ENCODE peak calls at places on chromosomes 6 and 20, in five cellular contexts. One of them, this sample, is unnamed. For H3K27me3, the result is how much of the 10 kb centered on the place peaks cover.

GRCh38 chr6:127289934-127290333 is 23.3 kb downstream of the RNF146 start:
- DNase-seq in mammary epithelial cell: no peak
- DNase-seq in CD8-positive, alpha-beta T cell: no peak
- DNase-seq in endothelial cell of umbilical vein: no peak
- DNase-seq in uterus: no peak
- DNase-seq in this sample: no peak

GRCh38 chr6:162785632-162786242 is 58.0 kb downstream of the PACRG start:
- DNase-seq in CD8-positive, alpha-beta T cell: no peak
- DNase-seq in uterus: no peak
- DNase-seq in endothelial cell of umbilical vein: no peak
- DNase-seq in mammary epithelial cell: no peak
- DNase-seq in this sample: no peak

GRCh38 chr20:53903652-53903987 is 166.8 kb downstream of the BCAS1 start:
- DNase-seq in endothelial cell of umbilical vein: no peak
- DNase-seq in mammary epithelial cell: peak
- DNase-seq in CD8-positive, alpha-beta T cell: no peak
- DNase-seq in uterus: no peak
- DNase-seq in this sample: no peak

GRCh38 chr20:62161347-62161746 is 17.8 kb downstream of the SS18L1 start:
- DNase-seq in uterus: no peak
- DNase-seq in CD8-positive, alpha-beta T cell: no peak
- DNase-seq in mammary epithelial cell: peak
- DNase-seq in endothelial cell of umbilical vein: no peak
- DNase-seq in this sample: no peak

GRCh38 chr20:23225407-23226060 is 125.1 kb upstream of the NXT1 start:
- DNase-seq in mammary epithelial cell: peak
- DNase-seq in uterus: no peak
- DNase-seq in CD8-positive, alpha-beta T cell: no peak
- DNase-seq in endothelial cell of umbilical vein: no peak
- DNase-seq in this sample: no peak

GRCh38 chr6:3453410-3453809 is 3.4 kb downstream of the SLC22A23 start:
- DNase-seq in mammary epithelial cell: no peak
- DNase-seq in endothelial cell of umbilical vein: no peak
- DNase-seq in uterus: no peak
- DNase-seq in CD8-positive, alpha-beta T cell: no peak
- DNase-seq in this sample: no peak

GRCh38 chr20:17859616-17860232 is 108.9 kb downstream of the SNX5 start:
- DNase-seq in CD8-positive, alpha-beta T cell: peak
- DNase-seq in mammary epithelial cell: no peak
- DNase-seq in endothelial cell of umbilical vein: no peak
- DNase-seq in uterus: no peak
- DNase-seq in this sample: no peak

GRCh38 chr20:16125810-16126209 is 447.4 kb downstream of the KIF16B start:
- DNase-seq in endothelial cell of umbilical vein: no peak
- DNase-seq in CD8-positive, alpha-beta T cell: no peak
- DNase-seq in uterus: no peak
- DNase-seq in mammary epithelial cell: peak
- DNase-seq in this sample: no peak

GRCh38 chr20:34675993-34676641 is 775 bp downstream of the PIGU start:
- DNase-seq in CD8-positive, alpha-beta T cell: no peak
- DNase-seq in endothelial cell of umbilical vein: no peak
- DNase-seq in uterus: no peak
- DNase-seq in mammary epithelial cell: no peak
- DNase-seq in this sample: no peak

GRCh38 chr6:20217900-20218299 is 5.6 kb upstream of the MBOAT1 start:
- DNase-seq in endothelial cell of umbilical vein: no peak
- DNase-seq in CD8-positive, alpha-beta T cell: no peak
- DNase-seq in uterus: no peak
- DNase-seq in mammary epithelial cell: no peak
- DNase-seq in this sample: no peak

GRCh38 chr20:709421-709820 is 33.8 kb upstream of the SCRT2 start:
- DNase-seq in uterus: no peak
- DNase-seq in CD8-positive, alpha-beta T cell: no peak
- DNase-seq in endothelial cell of umbilical vein: no peak
- DNase-seq in mammary epithelial cell: peak
- DNase-seq in this sample: no peak

GRCh38 chr20:48482790-48483189 is 345.0 kb downstream of the PREX1 start:
- DNase-seq in mammary epithelial cell: no peak
- DNase-seq in CD8-positive, alpha-beta T cell: no peak
- DNase-seq in endothelial cell of umbilical vein: no peak
- DNase-seq in uterus: no peak
- DNase-seq in this sample: no peak
- H3K27me3 ChIP-seq in mammary epithelial cell: under half
- H3K27me3 ChIP-seq in CD8-positive, alpha-beta T cell: under half
- H3K27me3 ChIP-seq in endothelial cell of umbilical vein: under half
- H3K27me3 ChIP-seq in uterus: under half
- H3K27me3 ChIP-seq in this sample: under half

GRCh38 chr6:7146079-7146828 is 38.5 kb downstream of the RREB1 start:
- DNase-seq in endothelial cell of umbilical vein: peak
- DNase-seq in CD8-positive, alpha-beta T cell: no peak
- DNase-seq in mammary epithelial cell: peak
- DNase-seq in uterus: peak
- DNase-seq in this sample: no peak
- H3K27ac ChIP-seq in endothelial cell of umbilical vein: no peak
- H3K27ac ChIP-seq in CD8-positive, alpha-beta T cell: no peak
- H3K27ac ChIP-seq in mammary epithelial cell: peak
- H3K27ac ChIP-seq in uterus: peak
- H3K27ac ChIP-seq in this sample: no peak

DNA sequence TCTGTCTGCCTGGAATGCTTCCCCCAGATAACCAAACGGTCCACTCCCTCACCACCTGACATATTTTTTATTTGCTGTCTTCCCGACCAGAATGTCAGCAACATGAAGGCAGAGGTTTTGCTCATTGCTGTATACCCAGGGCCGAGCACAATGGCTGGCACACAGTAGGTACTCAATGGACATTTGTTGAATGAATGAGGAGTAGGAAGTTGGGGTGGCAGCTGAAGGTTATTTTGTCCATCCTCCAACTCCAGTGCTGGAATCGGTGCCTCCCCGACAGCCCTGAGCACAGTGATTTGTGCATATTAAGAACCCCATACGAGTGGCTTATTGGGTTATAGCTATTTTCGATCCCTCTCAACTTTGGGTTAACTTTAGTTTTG is 10.3 kb downstream of the DUSP15 start:
- DNase-seq in uterus: no peak
- DNase-seq in CD8-positive, alpha-beta T cell: no peak
- DNase-seq in mammary epithelial cell: no peak
- DNase-seq in endothelial cell of umbilical vein: no peak
- DNase-seq in this sample: no peak
- H3K27me3 ChIP-seq in uterus: under half
- H3K27me3 ChIP-seq in CD8-positive, alpha-beta T cell: under half
- H3K27me3 ChIP-seq in mammary epithelial cell: under half
- H3K27me3 ChIP-seq in endothelial cell of umbilical vein: under half
- H3K27me3 ChIP-seq in this sample: under half

GRCh38 chr6:148682990-148683389 is 63.8 kb upstream of the UST start:
- DNase-seq in CD8-positive, alpha-beta T cell: no peak
- DNase-seq in mammary epithelial cell: no peak
- DNase-seq in uterus: no peak
- DNase-seq in endothelial cell of umbilical vein: no peak
- DNase-seq in this sample: no peak
- H3K27ac ChIP-seq in CD8-positive, alpha-beta T cell: no peak
- H3K27ac ChIP-seq in mammary epithelial cell: no peak
- H3K27ac ChIP-seq in uterus: no peak
- H3K27ac ChIP-seq in endothelial cell of umbilical vein: no peak
- H3K27ac ChIP-seq in this sample: no peak

DNA sequence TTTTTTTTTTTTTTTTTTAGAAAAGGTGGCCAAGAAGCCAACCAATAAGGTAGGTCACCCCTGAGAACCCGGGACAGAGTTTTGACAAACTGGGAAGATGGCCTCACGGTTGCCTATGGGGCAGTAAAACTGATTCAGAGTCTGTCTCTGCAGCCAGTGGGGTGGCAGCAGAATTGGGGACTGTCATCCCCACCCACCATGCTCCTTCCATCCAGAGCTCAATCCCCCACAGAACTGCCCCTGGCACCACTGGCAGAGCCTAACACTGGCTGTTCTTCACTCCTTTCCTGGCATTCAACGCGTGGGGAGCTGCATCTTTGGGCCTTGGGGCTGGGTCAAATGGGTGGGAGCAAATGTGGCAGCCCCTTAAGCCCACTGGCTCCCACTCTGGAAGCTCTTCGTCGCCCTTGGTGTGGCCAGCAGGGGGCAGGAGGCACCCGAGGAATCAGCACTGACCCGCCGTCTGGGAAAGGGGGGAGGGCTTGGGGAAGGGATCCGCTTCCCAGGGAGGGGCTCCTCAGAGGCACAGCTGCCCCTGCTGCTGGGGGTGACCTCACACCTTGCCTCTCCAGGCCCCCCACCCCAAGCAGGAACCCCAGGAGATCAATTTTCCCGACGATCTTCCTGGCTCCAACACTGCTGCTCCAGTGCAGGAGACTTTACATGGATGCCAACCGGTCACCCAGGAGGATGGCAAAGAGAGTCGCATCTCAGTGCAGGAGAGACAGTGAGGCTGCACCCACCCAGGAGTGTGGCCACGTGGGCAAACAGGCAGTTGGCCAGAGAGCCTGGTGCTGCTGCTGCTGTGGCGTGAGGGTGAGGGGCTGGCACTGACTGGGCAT is 10.4 kb downstream of the CD40 start:
- DNase-seq in CD8-positive, alpha-beta T cell: no peak
- DNase-seq in uterus: no peak
- DNase-seq in mammary epithelial cell: no peak
- DNase-seq in endothelial cell of umbilical vein: peak
- DNase-seq in this sample: no peak
- H3K27me3 ChIP-seq in CD8-positive, alpha-beta T cell: under half
- H3K27me3 ChIP-seq in uterus: under half
- H3K27me3 ChIP-seq in mammary epithelial cell: under half
- H3K27me3 ChIP-seq in endothelial cell of umbilical vein: under half
- H3K27me3 ChIP-seq in this sample: under half

GRCh38 chr20:32018269-32019155 is 8.3 kb downstream of the CCM2L start:
- DNase-seq in mammary epithelial cell: peak
- DNase-seq in endothelial cell of umbilical vein: peak
- DNase-seq in uterus: peak
- DNase-seq in CD8-positive, alpha-beta T cell: peak
- DNase-seq in this sample: peak
- H3K27ac ChIP-seq in mammary epithelial cell: no peak
- H3K27ac ChIP-seq in endothelial cell of umbilical vein: no peak
- H3K27ac ChIP-seq in uterus: no peak
- H3K27ac ChIP-seq in CD8-positive, alpha-beta T cell: no peak
- H3K27ac ChIP-seq in this sample: no peak

GRCh38 chr6:138142806-138143205 is 18.9 kb upstream of the ARFGEF3 start:
- DNase-seq in CD8-positive, alpha-beta T cell: no peak
- DNase-seq in mammary epithelial cell: no peak
- DNase-seq in endothelial cell of umbilical vein: no peak
- DNase-seq in uterus: no peak
- DNase-seq in this sample: no peak
- H3K27me3 ChIP-seq in CD8-positive, alpha-beta T cell: under half
- H3K27me3 ChIP-seq in mammary epithelial cell: under half
- H3K27me3 ChIP-seq in endothelial cell of umbilical vein: under half
- H3K27me3 ChIP-seq in uterus: under half
- H3K27me3 ChIP-seq in this sample: under half

GRCh38 chr6:21773199-21773974 is 179.8 kb downstream of the SOX4 start:
- DNase-seq in endothelial cell of umbilical vein: no peak
- DNase-seq in mammary epithelial cell: no peak
- DNase-seq in CD8-positive, alpha-beta T cell: no peak
- DNase-seq in uterus: no peak
- DNase-seq in this sample: no peak
- H3K27ac ChIP-seq in endothelial cell of umbilical vein: no peak
- H3K27ac ChIP-seq in mammary epithelial cell: no peak
- H3K27ac ChIP-seq in CD8-positive, alpha-beta T cell: no peak
- H3K27ac ChIP-seq in uterus: peak
- H3K27ac ChIP-seq in this sample: no peak

DNA sequence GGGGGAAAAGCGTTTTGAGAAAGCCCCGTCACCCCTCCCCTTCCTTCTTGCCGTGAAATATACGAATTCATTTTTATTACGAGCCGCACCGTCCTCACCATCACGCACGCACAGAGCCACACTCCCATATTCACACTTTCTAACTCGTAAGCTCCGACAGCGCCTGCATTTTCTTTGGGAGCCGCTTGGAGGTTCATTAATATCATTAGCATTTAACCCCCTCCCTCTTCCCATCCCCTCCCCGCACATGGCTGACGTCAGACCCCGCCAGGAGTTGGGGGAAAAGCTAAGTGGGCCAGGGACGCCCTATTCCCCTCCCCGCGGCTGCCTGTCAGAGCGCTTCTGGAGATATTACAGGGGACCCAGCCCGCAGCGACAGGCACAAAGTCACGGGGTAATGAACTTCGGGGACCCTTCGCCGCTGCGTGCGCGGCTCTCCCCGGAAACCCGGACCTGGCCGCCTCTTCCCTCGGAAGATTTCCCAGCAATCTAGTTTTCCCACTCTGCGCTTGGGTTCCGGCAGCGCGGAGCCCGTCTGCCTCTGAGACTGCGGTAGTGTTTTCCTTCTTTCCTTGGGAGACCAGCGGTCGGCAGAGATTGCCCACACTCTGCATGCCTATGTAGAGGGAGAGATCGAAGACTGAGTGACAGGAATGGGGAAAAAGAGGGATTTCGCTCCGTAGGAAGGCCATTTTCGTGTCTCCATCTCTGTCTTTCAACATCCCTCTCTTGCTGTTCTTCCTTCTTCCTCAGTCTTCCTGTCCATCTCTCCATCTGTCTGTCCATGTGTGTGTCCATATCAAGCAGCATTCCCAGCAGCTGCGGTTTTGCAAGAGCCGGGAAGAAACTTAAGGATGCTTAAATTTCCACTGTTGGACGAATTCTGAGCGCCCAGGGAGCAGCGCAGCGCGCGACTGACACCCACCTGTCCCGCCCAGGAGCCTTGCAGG is at the start of gene NR2E1:
- DNase-seq in endothelial cell of umbilical vein: no peak
- DNase-seq in uterus: no peak
- DNase-seq in mammary epithelial cell: peak
- DNase-seq in CD8-positive, alpha-beta T cell: no peak
- DNase-seq in this sample: no peak
- H3K27me3 ChIP-seq in endothelial cell of umbilical vein: half or more
- H3K27me3 ChIP-seq in uterus: half or more
- H3K27me3 ChIP-seq in mammary epithelial cell: half or more
- H3K27me3 ChIP-seq in CD8-positive, alpha-beta T cell: half or more
- H3K27me3 ChIP-seq in this sample: under half

GRCh38 chr20:44966030-44966961 is at the start of gene STK4:
- DNase-seq in uterus: peak
- DNase-seq in mammary epithelial cell: peak
- DNase-seq in endothelial cell of umbilical vein: peak
- DNase-seq in CD8-positive, alpha-beta T cell: peak
- DNase-seq in this sample: peak
- H3K27ac ChIP-seq in uterus: peak
- H3K27ac ChIP-seq in mammary epithelial cell: peak
- H3K27ac ChIP-seq in endothelial cell of umbilical vein: peak
- H3K27ac ChIP-seq in CD8-positive, alpha-beta T cell: peak
- H3K27ac ChIP-seq in this sample: peak